ENCODE peak calls at places on chromosome 11, in nine cellular contexts. One of them, this sample, is unnamed.

GRCh38 chr11:44901120-44901519 is 49.6 kb downstream of the TP53I11 start:
- DNase-seq in activated T-helper 1 cell treated with anti-CD3 and anti-CD28 coated beads, Interleukin-2, amount 50 U/mL, for 16 hours: no peak
- DNase-seq in central memory CD4-positive, alpha-beta T cell: no peak
- DNase-seq in NAMALWA: no peak
- DNase-seq in body of pancreas: no peak
- DNase-seq in NCI-H2081: no peak
- DNase-seq in activated naive CD8-positive, alpha-beta T cell treated with anti-CD3 and anti-CD28 coated beads, Interleukin-2, amount 10 ng/mL, durations not matched to agents 7 days and 5 days: no peak
- DNase-seq in activated CD4-positive, alpha-beta T cell treated with anti-CD3 and anti-CD28 coated beads for 24 hours: no peak
- DNase-seq in mesothelial cell of epicardium: no peak
- DNase-seq in this sample: no peak

GRCh38 chr11:83572521-83572920 is 286.4 kb upstream of the CCDC90B start:
- DNase-seq in activated T-helper 1 cell treated with anti-CD3 and anti-CD28 coated beads, Interleukin-2, amount 50 U/mL, for 16 hours: no peak
- DNase-seq in central memory CD4-positive, alpha-beta T cell: no peak
- DNase-seq in NAMALWA: no peak
- DNase-seq in body of pancreas: no peak
- DNase-seq in NCI-H2081: no peak
- DNase-seq in activated naive CD8-positive, alpha-beta T cell treated with anti-CD3 and anti-CD28 coated beads, Interleukin-2, amount 10 ng/mL, durations not matched to agents 7 days and 5 days: no peak
- DNase-seq in activated CD4-positive, alpha-beta T cell treated with anti-CD3 and anti-CD28 coated beads for 24 hours: no peak
- DNase-seq in mesothelial cell of epicardium: no peak
- DNase-seq in this sample: no peak

GRCh38 chr11:123195182-123196059 is at the start of gene CLMP:
- DNase-seq in activated T-helper 1 cell treated with anti-CD3 and anti-CD28 coated beads, Interleukin-2, amount 50 U/mL, for 16 hours: no peak
- DNase-seq in central memory CD4-positive, alpha-beta T cell: no peak
- DNase-seq in NAMALWA: no peak
- DNase-seq in body of pancreas: peak; percentile 24
- DNase-seq in NCI-H2081: peak; percentile 34
- DNase-seq in activated naive CD8-positive, alpha-beta T cell treated with anti-CD3 and anti-CD28 coated beads, Interleukin-2, amount 10 ng/mL, durations not matched to agents 7 days and 5 days: peak; percentile 39
- DNase-seq in activated CD4-positive, alpha-beta T cell treated with anti-CD3 and anti-CD28 coated beads for 24 hours: no peak
- DNase-seq in mesothelial cell of epicardium: no peak
- DNase-seq in this sample: peak; percentile 66

GRCh38 chr11:74535371-74536118 is 42.0 kb upstream of the LIPT2 start:
- DNase-seq in activated T-helper 1 cell treated with anti-CD3 and anti-CD28 coated beads, Interleukin-2, amount 50 U/mL, for 16 hours: no peak
- DNase-seq in central memory CD4-positive, alpha-beta T cell: no peak
- DNase-seq in NAMALWA: no peak
- DNase-seq in body of pancreas: no peak
- DNase-seq in NCI-H2081: no peak
- DNase-seq in activated naive CD8-positive, alpha-beta T cell treated with anti-CD3 and anti-CD28 coated beads, Interleukin-2, amount 10 ng/mL, durations not matched to agents 7 days and 5 days: no peak
- DNase-seq in activated CD4-positive, alpha-beta T cell treated with anti-CD3 and anti-CD28 coated beads for 24 hours: no peak
- DNase-seq in mesothelial cell of epicardium: no peak
- DNase-seq in this sample: no peak

GRCh38 chr11:117019871-117020270 is 78.4 kb downstream of the SIK3 start:
- DNase-seq in activated T-helper 1 cell treated with anti-CD3 and anti-CD28 coated beads, Interleukin-2, amount 50 U/mL, for 16 hours: no peak
- DNase-seq in central memory CD4-positive, alpha-beta T cell: no peak
- DNase-seq in NAMALWA: no peak
- DNase-seq in body of pancreas: no peak
- DNase-seq in NCI-H2081: no peak
- DNase-seq in activated naive CD8-positive, alpha-beta T cell treated with anti-CD3 and anti-CD28 coated beads, Interleukin-2, amount 10 ng/mL, durations not matched to agents 7 days and 5 days: no peak
- DNase-seq in activated CD4-positive, alpha-beta T cell treated with anti-CD3 and anti-CD28 coated beads for 24 hours: no peak
- DNase-seq in mesothelial cell of epicardium: no peak
- DNase-seq in this sample: no peak

GRCh38 chr11:119685073-119685746 is 43.8 kb downstream of the NECTIN1 start:
- DNase-seq in activated T-helper 1 cell treated with anti-CD3 and anti-CD28 coated beads, Interleukin-2, amount 50 U/mL, for 16 hours: no peak
- DNase-seq in central memory CD4-positive, alpha-beta T cell: no peak
- DNase-seq in NAMALWA: no peak
- DNase-seq in body of pancreas: no peak
- DNase-seq in NCI-H2081: no peak
- DNase-seq in activated naive CD8-positive, alpha-beta T cell treated with anti-CD3 and anti-CD28 coated beads, Interleukin-2, amount 10 ng/mL, durations not matched to agents 7 days and 5 days: no peak
- DNase-seq in activated CD4-positive, alpha-beta T cell treated with anti-CD3 and anti-CD28 coated beads for 24 hours: no peak
- DNase-seq in mesothelial cell of epicardium: no peak
- DNase-seq in this sample: no peak

GRCh38 chr11:76419896-76420295 is 24.9 kb upstream of the EMSY start:
- DNase-seq in activated T-helper 1 cell treated with anti-CD3 and anti-CD28 coated beads, Interleukin-2, amount 50 U/mL, for 16 hours: no peak
- DNase-seq in central memory CD4-positive, alpha-beta T cell: no peak
- DNase-seq in NAMALWA: peak; percentile 55
- DNase-seq in body of pancreas: peak; percentile 55
- DNase-seq in NCI-H2081: peak; percentile 6
- DNase-seq in activated naive CD8-positive, alpha-beta T cell treated with anti-CD3 and anti-CD28 coated beads, Interleukin-2, amount 10 ng/mL, durations not matched to agents 7 days and 5 days: no peak
- DNase-seq in activated CD4-positive, alpha-beta T cell treated with anti-CD3 and anti-CD28 coated beads for 24 hours: no peak
- DNase-seq in mesothelial cell of epicardium: no peak
- DNase-seq in this sample: no peak

GRCh38 chr11:45964911-45965389 is 42.5 kb downstream of the LARGE2 start:
- DNase-seq in activated T-helper 1 cell treated with anti-CD3 and anti-CD28 coated beads, Interleukin-2, amount 50 U/mL, for 16 hours: peak; percentile 12
- DNase-seq in central memory CD4-positive, alpha-beta T cell: peak; percentile 48
- DNase-seq in NAMALWA: peak; percentile 85
- DNase-seq in body of pancreas: peak; percentile 66
- DNase-seq in NCI-H2081: peak; percentile 80
- DNase-seq in activated naive CD8-positive, alpha-beta T cell treated with anti-CD3 and anti-CD28 coated beads, Interleukin-2, amount 10 ng/mL, durations not matched to agents 7 days and 5 days: peak; percentile 33
- DNase-seq in activated CD4-positive, alpha-beta T cell treated with anti-CD3 and anti-CD28 coated beads for 24 hours: peak; percentile 27
- DNase-seq in mesothelial cell of epicardium: peak; percentile 26
- DNase-seq in this sample: peak; percentile 56

GRCh38 chr11:10751581-10751940 is 515 bp downstream of the CTR9 start:
- DNase-seq in activated T-helper 1 cell treated with anti-CD3 and anti-CD28 coated beads, Interleukin-2, amount 50 U/mL, for 16 hours: no peak
- DNase-seq in central memory CD4-positive, alpha-beta T cell: no peak
- DNase-seq in NAMALWA: no peak
- DNase-seq in body of pancreas: no peak
- DNase-seq in NCI-H2081: no peak
- DNase-seq in activated naive CD8-positive, alpha-beta T cell treated with anti-CD3 and anti-CD28 coated beads, Interleukin-2, amount 10 ng/mL, durations not matched to agents 7 days and 5 days: no peak
- DNase-seq in activated CD4-positive, alpha-beta T cell treated with anti-CD3 and anti-CD28 coated beads for 24 hours: no peak
- DNase-seq in mesothelial cell of epicardium: no peak
- DNase-seq in this sample: no peak

GRCh38 chr11:61816736-61817455 is at the start of gene FADS1:
- DNase-seq in activated T-helper 1 cell treated with anti-CD3 and anti-CD28 coated beads, Interleukin-2, amount 50 U/mL, for 16 hours: peak; percentile 37
- DNase-seq in central memory CD4-positive, alpha-beta T cell: peak; percentile 56
- DNase-seq in NAMALWA: no peak
- DNase-seq in body of pancreas: peak; percentile 89
- DNase-seq in NCI-H2081: peak; percentile 98
- DNase-seq in activated naive CD8-positive, alpha-beta T cell treated with anti-CD3 and anti-CD28 coated beads, Interleukin-2, amount 10 ng/mL, durations not matched to agents 7 days and 5 days: peak; percentile 86
- DNase-seq in activated CD4-positive, alpha-beta T cell treated with anti-CD3 and anti-CD28 coated beads for 24 hours: peak; percentile 47
- DNase-seq in mesothelial cell of epicardium: peak; percentile 88
- DNase-seq in this sample: no peak

GRCh38 chr11:95977534-95978174 is 53.7 kb upstream of the MTMR2 start:
- DNase-seq in activated T-helper 1 cell treated with anti-CD3 and anti-CD28 coated beads, Interleukin-2, amount 50 U/mL, for 16 hours: no peak
- DNase-seq in central memory CD4-positive, alpha-beta T cell: no peak
- DNase-seq in NAMALWA: no peak
- DNase-seq in body of pancreas: no peak
- DNase-seq in NCI-H2081: no peak
- DNase-seq in activated naive CD8-positive, alpha-beta T cell treated with anti-CD3 and anti-CD28 coated beads, Interleukin-2, amount 10 ng/mL, durations not matched to agents 7 days and 5 days: no peak
- DNase-seq in activated CD4-positive, alpha-beta T cell treated with anti-CD3 and anti-CD28 coated beads for 24 hours: no peak
- DNase-seq in mesothelial cell of epicardium: no peak
- DNase-seq in this sample: no peak

GRCh38 chr11:117862019-117862725 is 14.3 kb downstream of the FXYD6 start:
- DNase-seq in activated T-helper 1 cell treated with anti-CD3 and anti-CD28 coated beads, Interleukin-2, amount 50 U/mL, for 16 hours: no peak
- DNase-seq in central memory CD4-positive, alpha-beta T cell: no peak
- DNase-seq in NAMALWA: no peak
- DNase-seq in body of pancreas: no peak
- DNase-seq in NCI-H2081: peak; percentile 30
- DNase-seq in activated naive CD8-positive, alpha-beta T cell treated with anti-CD3 and anti-CD28 coated beads, Interleukin-2, amount 10 ng/mL, durations not matched to agents 7 days and 5 days: no peak
- DNase-seq in activated CD4-positive, alpha-beta T cell treated with anti-CD3 and anti-CD28 coated beads for 24 hours: no peak
- DNase-seq in mesothelial cell of epicardium: no peak
- DNase-seq in this sample: no peak

GRCh38 chr11:19530505-19530904 is 182.1 kb upstream of the NAV2 start:
- DNase-seq in activated T-helper 1 cell treated with anti-CD3 and anti-CD28 coated beads, Interleukin-2, amount 50 U/mL, for 16 hours: no peak
- DNase-seq in central memory CD4-positive, alpha-beta T cell: no peak
- DNase-seq in NAMALWA: no peak
- DNase-seq in body of pancreas: no peak
- DNase-seq in NCI-H2081: no peak
- DNase-seq in activated naive CD8-positive, alpha-beta T cell treated with anti-CD3 and anti-CD28 coated beads, Interleukin-2, amount 10 ng/mL, durations not matched to agents 7 days and 5 days: no peak
- DNase-seq in activated CD4-positive, alpha-beta T cell treated with anti-CD3 and anti-CD28 coated beads for 24 hours: no peak
- DNase-seq in mesothelial cell of epicardium: no peak
- DNase-seq in this sample: no peak

GRCh38 chr11:35947437-35947836 is 3.6 kb downstream of the LDLRAD3 start:
- DNase-seq in activated T-helper 1 cell treated with anti-CD3 and anti-CD28 coated beads, Interleukin-2, amount 50 U/mL, for 16 hours: no peak
- DNase-seq in central memory CD4-positive, alpha-beta T cell: no peak
- DNase-seq in NAMALWA: no peak
- DNase-seq in body of pancreas: no peak
- DNase-seq in NCI-H2081: no peak
- DNase-seq in activated naive CD8-positive, alpha-beta T cell treated with anti-CD3 and anti-CD28 coated beads, Interleukin-2, amount 10 ng/mL, durations not matched to agents 7 days and 5 days: no peak
- DNase-seq in activated CD4-positive, alpha-beta T cell treated with anti-CD3 and anti-CD28 coated beads for 24 hours: no peak
- DNase-seq in mesothelial cell of epicardium: no peak
- DNase-seq in this sample: no peak

GRCh38 chr11:95388086-95388485 is 157.1 kb upstream of the SESN3 start:
- DNase-seq in activated T-helper 1 cell treated with anti-CD3 and anti-CD28 coated beads, Interleukin-2, amount 50 U/mL, for 16 hours: no peak
- DNase-seq in central memory CD4-positive, alpha-beta T cell: no peak
- DNase-seq in NAMALWA: no peak
- DNase-seq in body of pancreas: no peak
- DNase-seq in NCI-H2081: no peak
- DNase-seq in activated naive CD8-positive, alpha-beta T cell treated with anti-CD3 and anti-CD28 coated beads, Interleukin-2, amount 10 ng/mL, durations not matched to agents 7 days and 5 days: no peak
- DNase-seq in activated CD4-positive, alpha-beta T cell treated with anti-CD3 and anti-CD28 coated beads for 24 hours: no peak
- DNase-seq in mesothelial cell of epicardium: no peak
- DNase-seq in this sample: no peak

This sample was measured in breast epithelium.